ENCODE peak calls at places on chromosome 12, in nine cellular contexts. H, C, I, Q, R, V, J, S and B are unnamed samples.

GRCh38 chr12:128603573-128604120 is 220.1 kb downstream of the SLC15A4 start:
- DNase-seq in S (no peak), R (no peak), Q (no peak), C (no peak), I (no peak), V (no peak), H (no peak), J (no peak), B (no peak)

GRCh38 chr12:11862794-11863193 is 207.9 kb upstream of the BCL2L14 start:
- DNase-seq in R (no peak), C (no peak), V (no peak), I (no peak), S (peak; percentile 40), J (no peak), Q (no peak), H (no peak), B (no peak)

GRCh38 chr12:80593766-80594165 is 113.7 kb upstream of the MYF6 start:
- DNase-seq in V (no peak), J (no peak), H (no peak), S (no peak), C (no peak), Q (no peak), R (no peak), I (no peak), B (no peak)

GRCh38 chr12:68224613-68225285 is 861 bp downstream of the IL26 start:
- DNase-seq in V (no peak), I (no peak), H (no peak), J (no peak), C (no peak), R (no peak), Q (no peak), S (no peak), B (no peak)

GRCh38 chr12:122851820-122852219 is 16.6 kb downstream of the HIP1R start:
- DNase-seq in H (peak; percentile 20), Q (no peak), C (no peak), J (no peak), S (no peak), I (no peak), V (no peak), R (no peak), B (no peak)

GRCh38 chr12:92133166-92133565 is 12.5 kb downstream of the BTG1 start:
- DNase-seq in H (no peak), S (no peak), R (no peak), C (no peak), V (no peak), Q (no peak), I (no peak), J (no peak), B (no peak)

GRCh38 chr12:57837779-57838562 is 8.6 kb downstream of the CTDSP2 start:
- DNase-seq in V (peak; percentile 43), J (no peak), R (no peak), S (no peak), C (peak; percentile 25), Q (no peak), H (no peak), I (no peak), B (no peak)

GRCh38 chr12:118377005-118377890 is 893 bp downstream of the SUDS3 start:
- DNase-seq in Q (no peak), V (no peak), J (no peak), I (no peak), H (peak; percentile 23), S (peak; percentile 23), C (no peak), R (no peak), B (no peak)

GRCh38 chr12:117998719-117999118 is 17.8 kb upstream of the RFC5 start:
- DNase-seq in Q (no peak), I (no peak), S (no peak), V (no peak), R (no peak), H (no peak), C (no peak), J (no peak), B (no peak)

GRCh38 chr12:49972122-49972521 is 625 bp upstream of the AQP6 start:
- DNase-seq in V (no peak), I (no peak), H (peak; percentile 14), S (no peak), J (no peak), R (no peak), C (no peak), Q (no peak), B (no peak)

GRCh38 chr12:72015895-72016294 is 77.2 kb downstream of the TPH2 start:
- DNase-seq in J (no peak), R (no peak), Q (no peak), S (no peak), H (no peak), C (no peak), I (no peak), V (no peak), B (no peak)

GRCh38 chr12:1503281-1503711 is 91.1 kb downstream of the FBXL14 start:
- DNase-seq in Q (no peak), R (no peak), I (no peak), C (no peak), H (no peak), S (no peak), J (peak; percentile 37), V (no peak), B (no peak)

GRCh38 chr12:80157640-80158039 is 58.3 kb downstream of the OTOGL start:
- DNase-seq in V (no peak), S (no peak), J (no peak), H (no peak), I (no peak), C (no peak), Q (no peak), R (no peak), B (no peak)

GRCh38 chr12:131087991-131088700 is 134.4 kb downstream of the ADGRD1 start:
- DNase-seq in R (peak; percentile 31), S (no peak), H (no peak), Q (peak; percentile 20), J (peak; percentile 32), V (no peak), I (peak; percentile 13), C (peak; percentile 7), B (no peak)

GRCh38 chr12:67415473-67415872 is 146.3 kb downstream of the CAND1 start:
- DNase-seq in S (peak; percentile 9), H (peak; percentile 17), R (no peak), I (no peak), J (no peak), V (no peak), C (peak; percentile 35), Q (no peak), B (no peak)

GRCh38 chr12:1174659-1175058 is 183.6 kb downstream of the ERC1 start:
- DNase-seq in H (no peak), C (no peak), J (no peak), V (no peak), S (no peak), Q (no peak), R (no peak), I (no peak), B (no peak)

GRCh38 chr12:22215467-22216253 is 118.8 kb downstream of the ST8SIA1 start:
- DNase-seq in C (no peak), I (no peak), R (no peak), J (no peak), Q (no peak), S (no peak), V (no peak), H (no peak), B (no peak)

GRCh38 chr12:13038491-13039161 is 5.6 kb upstream of the FAM234B start:
- DNase-seq in J (no peak), H (no peak), Q (no peak), V (no peak), C (no peak), R (no peak), S (no peak), I (no peak), B (no peak)

GRCh38 chr12:8455281-8455680 is 481 bp upstream of the CLEC6A start:
- DNase-seq in V (no peak), C (no peak), R (no peak), H (no peak), S (no peak), Q (no peak), J (no peak), I (no peak), B (no peak)

GRCh38 chr12:1630081-1630826 is 1.2 kb downstream of the WNT5B start:
- DNase-seq in V (peak; percentile 63), J (peak; percentile 61), I (peak; percentile 63), C (peak; percentile 39), S (peak; percentile 53), Q (no peak), H (peak; percentile 88), R (peak; percentile 39), B (peak; percentile 37)

DNA sequence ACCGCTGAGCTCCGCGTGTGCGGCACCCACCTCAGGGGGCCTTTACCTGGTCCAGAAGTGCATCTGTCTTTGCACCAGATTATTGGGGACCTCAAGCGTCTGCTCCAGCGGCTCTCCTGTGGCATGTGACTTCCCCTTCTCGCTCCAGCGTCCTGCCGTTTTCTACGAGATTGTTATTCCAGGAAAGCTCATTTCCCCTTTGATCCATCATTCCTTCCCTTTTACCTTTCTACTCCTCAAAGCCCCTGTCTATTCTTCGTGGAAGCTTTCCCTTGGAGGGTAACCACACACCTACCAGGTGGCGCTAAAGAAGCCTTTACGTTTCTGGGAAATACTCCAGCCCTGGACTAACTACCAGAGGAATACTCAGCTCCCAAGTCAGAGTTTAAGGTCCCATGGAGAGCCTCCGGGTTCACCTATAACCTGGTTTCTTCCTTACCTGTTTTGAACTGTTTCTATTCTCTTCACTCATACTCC is 1.5 kb downstream of the FKBP4 start:
- DNase-seq in Q (no peak), H (no peak), C (no peak), I (no peak), S (no peak), R (no peak), J (no peak), V (no peak), B (no peak)
- TF ChIP-seq CTCF in Q (no peak), H (peak; percentile 20), C (no peak), I (no peak), S (peak; percentile 5), R (no peak), J (no peak), V (no peak), B (no peak)

DNA sequence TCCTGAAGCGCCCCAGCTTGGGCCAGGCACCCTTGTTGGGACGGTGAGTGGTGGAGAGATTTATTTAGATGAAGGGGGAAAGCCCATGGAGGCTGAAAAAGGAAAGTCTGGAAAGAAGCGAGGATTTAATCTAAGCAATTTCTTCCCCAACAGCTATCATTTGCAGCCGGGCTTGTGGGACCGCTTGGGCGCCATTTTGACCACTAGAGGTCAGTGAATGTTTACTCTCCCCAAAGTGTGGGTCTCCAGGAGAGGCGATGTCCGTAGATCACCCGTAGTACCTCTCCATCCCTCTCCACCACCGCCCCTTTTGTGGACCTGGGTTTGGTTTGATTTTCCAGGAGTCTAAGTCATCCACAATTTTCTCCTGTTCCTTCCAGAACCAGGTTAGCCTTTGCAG is 91.2 kb upstream of the PARP11 start:
- DNase-seq in J (no peak), Q (no peak), V (no peak), I (no peak), C (peak; percentile 71), R (no peak), S (peak; percentile 44), H (peak; percentile 24), B (no peak)
- TF ChIP-seq CTCF in J (peak; percentile 34), Q (no peak), V (peak; percentile 61), I (no peak), C (peak; percentile 11), R (no peak), S (peak; percentile 63), H (peak; percentile 41), B (no peak)

GRCh38 chr12:65121049-65121955 is at the start of gene WIF1:
- DNase-seq in H (peak; percentile 69), C (peak; percentile 76), Q (peak; percentile 26), I (peak; percentile 17), V (no peak), J (peak; percentile 46), R (no peak), S (peak; percentile 38), B (peak; percentile 32)
- TF ChIP-seq CTCF in H (peak; percentile 56), C (peak; percentile 88), Q (peak; percentile 47), I (no peak), V (peak; percentile 26), J (peak; percentile 23), R (no peak), S (peak; percentile 45), B (no peak)

GRCh38 chr12:108099085-108099484 is 30.0 kb upstream of the WSCD2 start:
- DNase-seq in S (no peak), Q (no peak), J (no peak), V (no peak), I (no peak), C (no peak), R (no peak), H (no peak), B (no peak)
- TF ChIP-seq CTCF in S (no peak), Q (no peak), J (peak; percentile 15), V (peak; percentile 58), I (no peak), C (no peak), R (no peak), H (no peak), B (no peak)